ENCODE peak calls at places on chromosomes 5 and 9, in five cellular contexts. Q is tibial artery, F is breast epithelium, Y is H9, M is astrocyte. R is an unnamed sample.

GRCh38 chr9:37200572-37201005 is 80.2 kb downstream of the ZCCHC7 start:
- DNase-seq in Q (no peak), F (no peak), Y (no peak), M (peak), R (no peak)

GRCh38 chr9:125066839-125067619 is 76.3 kb downstream of the SCAI start:
- DNase-seq in Q (no peak), F (no peak), Y (no peak), M (peak), R (no peak)

GRCh38 chr5:165333623-165334022 is 1828.2 kb downstream of the MAT2B start:
- DNase-seq in Q (no peak), F (no peak), Y (no peak), M (peak), R (no peak)

GRCh38 chr9:80004687-80005086 is 432.9 kb downstream of the TLE4 start:
- DNase-seq in Q (no peak), F (no peak), Y (no peak), M (peak), R (no peak)

GRCh38 chr9:77424993-77425392 is 223.1 kb downstream of the GNA14 start:
- DNase-seq in Q (no peak), F (no peak), Y (no peak), M (no peak), R (peak)

GRCh38 chr9:95138474-95138873 is 179.0 kb downstream of the FANCC start:
- DNase-seq in Q (no peak), F (no peak), Y (peak), M (peak), R (no peak)

GRCh38 chr5:73507062-73507461 is 8.8 kb downstream of the BTF3 start:
- DNase-seq in Q (no peak), F (no peak), Y (no peak), M (no peak), R (no peak)

GRCh38 chr5:82351754-82352145 is 73.6 kb upstream of the RPS23 start:
- DNase-seq in Q (no peak), F (no peak), Y (no peak), M (peak), R (peak)

GRCh38 chr5:134440185-134440755 is 28.6 kb upstream of the CDKN2AIPNL start:
- DNase-seq in Q (no peak), F (no peak), Y (no peak), M (no peak), R (no peak)

GRCh38 chr9:4507306-4507705 is 17.0 kb downstream of the SLC1A1 start:
- DNase-seq in Q (no peak), F (no peak), Y (no peak), M (no peak), R (no peak)

GRCh38 chr5:127838661-127839060 is 135.5 kb downstream of the CCDC192 start:
- DNase-seq in Q (no peak), F (no peak), Y (peak), M (no peak), R (peak)

GRCh38 chr9:130240410-130241197 is 25.0 kb upstream of the HMCN2 start:
- DNase-seq in Q (no peak), F (no peak), Y (peak), M (peak), R (peak)

GRCh38 chr5:68251804-68252648 is 36.5 kb downstream of the PIK3R1 start:
- DNase-seq in Q (peak), F (no peak), Y (no peak), M (peak), R (no peak)

GRCh38 chr5:132294728-132295504 is 722 bp downstream of the SLC22A4 start:
- DNase-seq in Q (peak), F (peak), Y (peak), M (peak), R (peak)
- H3K27ac ChIP-seq in Q (peak), F (peak), Y (no peak), M (peak), R (peak)

DNA sequence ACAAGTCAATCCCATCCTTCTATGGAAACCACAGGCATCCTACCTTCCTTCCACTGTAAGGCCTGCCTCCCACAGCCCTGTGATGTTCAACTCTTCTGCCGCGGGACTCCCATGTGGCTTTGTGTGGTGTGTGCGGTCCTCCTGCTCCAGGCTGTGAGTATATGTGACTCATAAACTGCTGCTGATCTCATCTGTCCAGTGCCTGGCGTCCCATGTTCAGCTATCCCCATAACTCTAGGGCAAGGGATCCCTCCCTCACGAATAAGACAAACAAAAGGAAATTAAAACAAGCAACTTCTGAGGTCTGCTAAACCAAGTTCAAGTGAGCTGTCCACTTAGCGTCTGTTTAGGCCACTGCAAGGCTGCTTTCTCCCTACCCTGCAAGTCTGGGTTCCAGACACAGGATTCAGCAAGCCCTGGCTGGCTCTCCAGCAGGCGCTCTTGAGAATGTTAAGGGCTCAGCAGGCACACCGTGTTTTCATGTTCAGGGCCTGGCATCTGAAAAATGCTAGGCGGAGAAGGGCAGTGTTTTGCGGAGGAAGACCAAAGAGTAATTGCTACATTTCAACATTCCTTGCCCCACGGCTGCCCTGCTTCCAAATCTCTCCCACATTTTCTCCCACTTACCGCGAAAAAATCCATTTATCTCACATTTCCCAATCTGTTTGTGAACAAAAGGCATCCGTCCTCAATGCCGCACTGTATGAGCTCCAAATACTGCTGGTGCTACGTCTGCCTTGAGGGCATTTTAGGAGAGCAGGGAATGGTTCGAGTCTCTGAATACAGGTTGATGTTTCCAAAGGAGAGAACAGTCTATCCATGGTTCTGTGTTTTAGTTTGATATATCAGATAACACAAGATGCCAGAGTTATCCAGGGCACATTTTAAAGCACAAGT is 280.2 kb downstream of the SEMA5A start:
- DNase-seq in Q (no peak), F (peak), Y (peak), M (peak), R (peak)
- TF ChIP-seq CTCF in Q (no peak), F (no peak), Y (no peak), M (no peak), R (peak)

DNA sequence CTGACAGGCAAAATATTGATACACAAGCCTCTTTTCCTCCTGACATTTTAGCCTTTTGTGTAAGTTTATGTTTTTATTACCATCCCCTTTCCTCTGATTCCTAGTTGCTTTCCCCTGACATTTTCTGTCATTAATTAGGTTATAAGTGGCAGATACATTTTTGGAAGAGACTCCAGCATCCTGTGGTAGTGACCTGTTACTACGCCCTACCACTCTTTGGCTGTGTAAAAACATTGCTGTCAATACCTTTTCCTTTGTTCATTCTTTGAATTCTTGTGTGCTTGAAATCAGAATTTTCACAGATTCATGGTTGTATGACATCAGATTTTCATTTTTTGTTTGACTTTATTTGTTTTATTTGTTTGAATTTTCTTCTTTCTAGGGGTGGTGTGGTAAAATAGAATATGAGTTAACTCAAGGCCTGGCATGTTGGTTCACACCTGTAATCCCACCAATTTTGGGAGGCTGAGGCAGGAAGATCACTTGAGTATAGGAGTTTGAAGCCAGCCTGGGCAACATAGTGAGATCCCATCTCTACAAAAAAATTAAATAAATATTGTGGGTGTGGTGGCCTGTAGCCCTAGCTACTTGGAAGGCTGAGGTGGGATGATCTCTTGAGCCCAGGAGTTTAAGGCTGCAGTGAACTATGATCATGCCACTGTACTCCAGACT is 43.4 kb downstream of the UBE2R2 start:
- DNase-seq in Q (no peak), F (no peak), Y (no peak), M (peak), R (no peak)
- H3K27ac ChIP-seq in Q (no peak), F (no peak), Y (no peak), M (no peak), R (no peak)

GRCh38 chr5:15993334-15993733 is 186.3 kb downstream of the MARCHF11 start:
- DNase-seq in Q (no peak), F (no peak), Y (no peak), M (peak), R (no peak)

GRCh38 chr5:15992918-15993317 is 186.7 kb downstream of the MARCHF11 start:
- DNase-seq in Q (no peak), F (no peak), Y (no peak), M (peak), R (peak)

GRCh38 chr5:15991586-15991985 is 188.0 kb downstream of the MARCHF11 start:
- DNase-seq in Q (no peak), F (no peak), Y (no peak), M (no peak), R (no peak)

GRCh38 chr5:15995206-15996052 is 184.2 kb downstream of the MARCHF11 start:
- DNase-seq in Q (no peak), F (no peak), Y (no peak), M (peak), R (peak)

DNA sequence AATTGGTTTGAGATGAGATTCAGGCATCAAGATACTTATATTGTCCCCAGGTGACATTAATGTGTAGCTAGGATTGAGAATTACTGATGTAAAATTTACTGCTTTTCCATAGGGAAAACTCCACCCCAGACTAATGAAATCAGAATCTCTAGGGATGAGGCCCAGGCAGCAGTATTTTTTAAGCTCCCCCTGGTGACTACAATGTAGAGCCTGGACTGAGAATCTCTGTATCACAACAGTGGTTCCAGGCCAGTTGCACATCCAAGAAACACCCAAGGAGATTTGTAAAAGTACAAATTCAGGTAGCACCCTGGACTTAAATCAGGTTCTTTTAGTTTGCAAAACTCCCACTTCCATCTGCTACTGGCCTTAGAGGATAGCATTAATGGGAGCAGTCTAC is 185.7 kb downstream of the MARCHF11 start:
- DNase-seq in Q (no peak), F (no peak), Y (no peak), M (no peak), R (peak)
- TF ChIP-seq CTCF in Q (no peak), F (no peak), Y (peak), M (peak), R (peak)

DNA sequence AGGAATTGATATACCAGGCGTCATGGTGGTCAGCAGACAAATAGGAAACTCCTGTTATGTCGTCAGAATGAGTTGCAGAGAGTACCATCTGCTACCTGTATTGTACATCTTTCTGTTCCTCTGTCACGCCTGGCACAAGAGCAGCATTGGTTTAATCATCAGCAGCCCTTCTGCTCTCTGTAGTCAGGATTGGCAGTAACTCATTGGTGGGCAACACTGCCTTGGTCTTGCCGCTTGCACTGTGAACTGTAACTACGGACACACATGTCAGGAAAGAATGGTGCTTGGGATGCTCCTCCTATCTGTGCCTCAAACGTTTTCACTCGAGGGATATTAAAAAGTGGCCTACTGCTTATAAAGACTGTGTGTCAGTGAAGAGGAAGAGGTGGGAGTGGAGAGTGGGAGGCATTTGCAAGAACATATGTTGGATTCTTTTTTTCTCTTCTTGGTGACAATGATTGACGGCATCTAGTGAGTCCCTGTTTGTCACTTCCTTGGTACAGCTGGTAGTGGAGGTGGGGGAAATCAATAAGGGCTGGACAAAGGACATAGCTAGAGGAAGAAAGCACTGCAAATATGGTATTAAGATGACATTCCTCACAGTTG is 76.6 kb downstream of the F2RL2 start:
- DNase-seq in Q (no peak), F (no peak), Y (no peak), M (no peak), R (no peak)
- H3K27ac ChIP-seq in Q (no peak), F (peak), Y (no peak), M (no peak), R (no peak)

GRCh38 chr5:179530069-179530998 is 20.0 kb upstream of the RUFY1 start:
- DNase-seq in Q (no peak), F (peak), Y (peak), M (peak), R (peak)
- TF ChIP-seq CTCF in Q (no peak), F (no peak), Y (peak), M (no peak), R (peak)